ENCODE peak calls at places on chromosomes 7 and 10, in eight cellular contexts. C, O, W, P, Z, F, I and L are unnamed samples. For H3K9me3 and H3K4me1, the result is how much of the 10 kb centered on the place peaks cover.

GRCh38 chr10:71660313-71660712 is 59.3 kb downstream of the C10orf105 start:
- DNase-seq in W (no peak), I (no peak), F (no peak), O (no peak), Z (no peak), P (no peak), C (no peak), L (no peak)

GRCh38 chr10:26341701-26342100 is 96.4 kb upstream of the APBB1IP start:
- DNase-seq in Z (no peak), F (no peak), O (no peak), W (no peak), P (no peak), C (no peak), I (no peak), L (no peak)

GRCh38 chr10:71766717-71767419 is 6.5 kb downstream of the VSIR start:
- DNase-seq in C (no peak), I (peak), W (peak), O (peak), Z (peak), P (no peak), F (peak), L (peak)

GRCh38 chr7:135742371-135742770 is 6.2 kb downstream of the FAM180A start:
- DNase-seq in Z (no peak), P (no peak), W (no peak), O (no peak), I (no peak), F (no peak), C (no peak), L (peak)

GRCh38 chr7:91169819-91170218 is 94.4 kb upstream of the FZD1 start:
- DNase-seq in F (no peak), O (no peak), W (no peak), C (no peak), Z (no peak), I (no peak), P (no peak), L (no peak)

GRCh38 chr10:124740374-124741280 is 3.6 kb downstream of the FAM53B start:
- DNase-seq in O (no peak), Z (peak), W (peak), F (no peak), P (peak), I (peak), C (peak), L (no peak)

GRCh38 chr7:47714669-47715607 is 133.0 kb upstream of the TNS3 start:
- DNase-seq in O (no peak), F (no peak), W (no peak), P (peak), I (no peak), Z (no peak), C (no peak), L (no peak)

GRCh38 chr7:105654994-105655900 is 74.0 kb upstream of the EFCAB10 start:
- DNase-seq in Z (no peak), F (peak), W (peak), P (no peak), O (no peak), I (peak), C (no peak), L (no peak)

GRCh38 chr10:26448706-26449435 is 10.7 kb downstream of the APBB1IP start:
- DNase-seq in I (peak), O (no peak), P (peak), Z (no peak), W (no peak), C (no peak), F (no peak), L (no peak)

GRCh38 chr10:84265378-84265777 is 20.5 kb downstream of the RGR start:
- DNase-seq in W (no peak), Z (no peak), C (no peak), P (no peak), O (no peak), I (no peak), F (no peak), L (no peak)

GRCh38 chr7:155796381-155797261 is 15.6 kb downstream of the SHH start:
- DNase-seq in O (no peak), Z (peak), I (peak), C (peak), F (no peak), W (no peak), P (peak), L (no peak)

GRCh38 chr10:117946525-117947070 is 100.1 kb downstream of the RAB11FIP2 start:
- DNase-seq in F (peak), W (peak), O (no peak), P (no peak), Z (no peak), I (peak), C (no peak), L (no peak)

GRCh38 chr10:59536576-59537014 is 173.1 kb downstream of the SLC16A9 start:
- DNase-seq in P (no peak), Z (no peak), O (no peak), I (no peak), W (peak), F (peak), C (no peak), L (no peak)
- TF ChIP-seq CTCF in P (no peak), Z (no peak), O (no peak), I (no peak), W (no peak), F (no peak), C (no peak), L (no peak)

DNA sequence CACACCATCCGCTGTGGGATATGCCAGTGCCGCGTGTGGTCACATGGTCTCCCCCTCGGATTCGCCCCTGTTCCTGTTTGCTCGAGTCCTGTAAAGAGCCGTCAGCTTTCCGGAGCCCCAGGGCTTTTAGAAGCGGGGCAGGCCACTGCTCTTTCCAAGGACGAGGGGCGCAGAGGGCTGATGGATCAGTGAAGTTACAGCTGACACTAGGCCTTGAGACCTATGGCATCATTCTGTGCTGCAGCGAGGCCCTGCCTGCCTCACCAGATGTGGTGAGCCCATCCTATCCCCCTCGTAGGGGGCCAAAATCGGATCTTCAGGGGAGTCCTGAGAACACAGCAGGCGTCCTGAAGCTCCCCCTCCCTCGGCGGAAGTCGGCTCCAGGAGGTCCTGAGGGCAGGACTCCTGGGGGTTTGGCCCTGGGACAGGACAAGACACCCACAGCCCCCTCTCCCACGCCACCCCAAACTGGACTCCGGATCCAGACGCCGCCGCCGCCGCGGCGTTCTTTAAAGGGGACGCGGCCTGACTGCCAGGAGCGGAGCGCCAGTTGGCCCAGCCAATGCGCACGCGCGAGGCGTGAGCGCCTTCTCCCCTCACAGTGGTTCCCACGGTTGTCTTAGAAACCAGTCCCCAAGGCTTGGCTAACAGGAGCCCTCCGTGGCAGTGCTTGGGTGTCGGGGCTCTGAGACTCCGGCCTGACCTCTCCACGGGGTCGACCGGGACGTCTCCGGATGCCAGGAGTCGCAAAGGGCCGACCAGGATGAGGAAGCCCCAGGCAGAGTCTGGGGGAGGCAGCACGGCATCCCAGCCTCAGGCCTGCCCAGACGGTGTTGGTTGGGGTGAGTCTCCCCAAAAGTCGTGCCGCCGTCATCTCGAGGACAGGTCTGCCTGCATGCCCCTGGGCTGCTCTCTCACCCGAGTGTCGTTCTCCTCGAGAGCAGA is 371.7 kb downstream of the ZNF716 start:
- DNase-seq in F (no peak), P (no peak), I (no peak), O (no peak), Z (no peak), W (no peak), C (no peak), L (no peak)
- H3K9me3 ChIP-seq in F (under half), P (under half), I (under half), O (under half), Z (under half), W (under half), C (under half), L (under half)

DNA sequence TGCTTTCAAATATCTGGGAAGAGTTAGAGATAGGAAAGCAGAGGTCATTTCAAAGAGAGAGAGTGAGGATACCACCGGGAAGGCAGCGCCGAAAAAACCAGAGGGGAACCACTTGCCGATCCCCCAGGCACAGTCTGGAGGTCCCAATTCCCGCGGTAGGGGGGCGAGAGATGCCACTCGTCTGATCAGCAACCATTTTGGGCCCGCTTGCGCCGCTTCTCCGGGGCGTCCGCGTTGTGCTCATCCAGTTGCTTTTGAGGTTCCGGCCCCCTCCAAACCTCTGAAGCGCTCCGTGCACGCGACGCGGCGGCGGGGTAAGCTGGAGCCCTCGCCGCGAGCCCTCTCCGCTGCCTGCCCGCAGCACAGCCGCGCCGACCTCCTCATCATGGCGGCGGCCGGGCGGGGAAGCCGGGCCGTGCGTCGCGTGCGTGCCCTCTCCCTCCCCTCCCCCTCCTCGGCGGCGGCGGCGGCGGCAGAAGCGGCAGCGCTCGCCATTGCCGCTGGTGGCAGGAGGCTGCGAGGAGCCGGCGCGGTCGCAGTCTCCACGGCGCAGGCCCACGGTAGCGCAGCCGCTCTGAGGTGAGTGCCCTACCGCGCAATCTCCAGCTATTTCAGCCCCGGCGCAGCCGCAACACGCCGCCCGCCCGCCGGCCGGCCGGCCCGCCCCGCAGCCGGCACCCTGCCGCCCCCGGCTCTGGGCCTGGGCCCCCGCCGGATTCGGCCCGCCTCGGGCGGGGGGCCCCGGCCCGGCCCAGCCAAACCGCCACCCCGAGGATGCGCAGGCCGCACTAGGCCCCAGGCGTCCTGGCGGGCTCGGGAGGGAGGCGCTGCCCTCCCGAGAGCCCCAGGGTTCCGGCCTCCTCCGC is at the start of gene NRF1:
- DNase-seq in P (peak), C (peak), W (peak), F (peak), Z (peak), I (peak), O (peak), L (peak)
- H3K4me1 ChIP-seq in P (under half), C (under half), W (under half), F (under half), Z (under half), I (under half), O (under half), L (under half)

DNA sequence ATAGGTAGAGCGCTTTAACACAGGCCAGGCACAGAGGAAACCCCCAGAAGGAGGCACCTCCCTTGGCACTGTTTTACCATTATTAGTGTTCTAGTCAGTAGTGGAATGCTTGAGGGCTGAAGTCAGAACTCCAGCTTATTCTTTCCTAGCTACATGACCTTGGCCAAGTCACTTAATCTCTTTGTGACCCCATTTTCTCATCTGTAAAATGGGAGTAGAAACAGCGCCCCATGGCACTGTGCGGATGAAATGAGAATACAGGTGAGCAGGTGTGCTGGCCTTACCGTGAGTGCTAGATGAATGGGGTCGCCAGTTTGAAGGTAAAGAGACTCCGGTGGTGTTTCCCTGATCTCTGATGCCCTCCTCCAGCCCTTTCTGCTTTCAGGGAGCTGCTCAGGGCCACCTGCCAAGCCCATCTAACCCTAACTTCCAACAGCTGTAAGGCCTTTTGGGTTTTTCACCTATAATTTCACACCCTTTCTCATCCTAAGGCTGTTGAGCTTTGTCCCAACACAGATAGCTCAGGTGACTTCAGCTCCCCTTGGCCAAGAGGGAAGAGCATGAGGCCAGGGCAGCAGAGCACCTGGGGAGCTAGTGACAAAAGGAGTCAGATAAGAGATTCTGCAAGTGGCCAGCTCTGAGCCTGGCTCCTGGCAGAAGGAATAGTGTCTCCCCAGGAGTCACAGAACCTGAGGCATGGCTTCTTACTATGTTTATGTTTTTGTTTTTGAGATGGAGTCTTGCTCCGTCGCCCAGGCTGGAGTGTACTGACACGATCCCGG is 76.8 kb downstream of the SH3PXD2A start:
- DNase-seq in P (no peak), C (no peak), W (no peak), F (no peak), O (no peak), I (no peak), Z (no peak), L (no peak)
- TF ChIP-seq CTCF in P (peak), C (no peak), W (no peak), F (no peak), O (no peak), I (no peak), Z (no peak), L (no peak)

GRCh38 chr7:158209435-158209834 is 378.2 kb downstream of the PTPRN2 start:
- DNase-seq in W (no peak), I (no peak), C (no peak), Z (no peak), P (no peak), F (no peak), O (no peak), L (no peak)

GRCh38 chr7:158204453-158204852 is 383.2 kb downstream of the PTPRN2 start:
- DNase-seq in Z (no peak), I (no peak), P (no peak), F (peak), C (no peak), O (no peak), W (no peak), L (no peak)

DNA sequence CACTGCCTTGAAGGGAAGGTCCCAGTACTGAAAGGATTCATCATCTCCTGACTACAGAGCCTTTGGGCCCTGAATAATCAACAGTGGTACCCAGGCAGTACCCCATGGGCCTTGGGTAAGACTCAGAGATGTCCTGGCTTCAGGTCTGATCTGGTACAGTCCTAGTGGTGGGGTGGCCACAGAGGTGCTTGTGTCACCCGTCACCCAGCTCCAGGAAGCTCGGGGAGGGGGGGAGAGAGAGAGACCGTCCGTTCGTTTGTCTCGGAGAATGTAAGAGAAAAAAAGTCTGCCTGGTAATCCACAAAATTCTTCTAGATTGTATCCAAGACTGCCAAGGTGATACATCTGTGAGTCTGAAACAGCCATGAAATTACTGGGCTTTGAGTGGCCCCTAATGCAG is 381.3 kb downstream of the PTPRN2 start:
- DNase-seq in F (no peak), W (no peak), P (no peak), Z (no peak), O (no peak), C (no peak), I (no peak), L (no peak)
- H3K9me3 ChIP-seq in F (under half), W (under half), P (under half), Z (under half), O (under half), C (under half), I (under half), L (under half)

DNA sequence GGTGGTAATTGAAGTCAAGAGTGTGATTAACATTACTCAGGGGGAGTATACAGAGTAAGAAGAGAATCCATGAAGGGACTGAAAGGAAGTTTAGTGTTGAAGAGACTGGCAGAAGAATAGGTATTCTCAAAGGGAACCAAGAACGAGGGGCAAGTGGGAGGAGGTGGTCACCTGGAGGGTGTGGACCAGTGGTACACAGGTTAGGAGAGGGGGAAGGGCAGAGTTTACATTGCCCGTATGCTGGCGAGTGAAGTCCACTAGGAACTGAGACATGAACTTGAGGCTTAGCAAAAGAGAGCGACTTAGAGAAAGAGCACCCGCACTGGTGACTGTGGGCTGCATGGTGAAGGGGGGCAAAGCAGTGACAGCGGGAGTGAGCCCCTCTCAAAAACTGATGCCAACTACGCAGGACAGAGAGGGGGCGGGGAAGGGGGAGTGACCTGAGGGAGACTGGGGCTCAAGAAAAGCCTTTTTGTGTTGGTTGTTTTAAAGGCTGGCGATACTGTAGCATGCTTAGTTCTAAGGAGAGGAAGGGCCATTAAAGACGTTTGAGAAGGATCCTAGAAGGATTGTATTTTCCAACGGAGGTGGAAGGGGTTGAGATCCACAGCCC is 80.1 kb downstream of the SDK1 start:
- DNase-seq in F (no peak), O (no peak), C (no peak), Z (no peak), W (no peak), P (no peak), I (no peak), L (no peak)
- H3K4me1 ChIP-seq in F (under half), O (under half), C (under half), Z (under half), W (under half), P (under half), I (under half), L (under half)

GRCh38 chr10:90857635-90858488 is at the start of gene HTR7:
- DNase-seq in O (no peak), W (peak), Z (peak), F (no peak), C (no peak), I (peak), P (peak), L (no peak)
- TF ChIP-seq CTCF in O (peak), W (peak), Z (no peak), F (peak), C (peak), I (peak), P (peak), L (peak)